ENCODE peak calls at places on chromosomes 4 and X, in four cellular contexts. Z is colonic mucosa, C is B cell, A is astrocyte of the spinal cord. K is an unnamed sample.

GRCh38 chr4:18075823-18076433 is 54.4 kb upstream of the LCORL start:
- DNase-seq in Z (peak), C (no peak), A (no peak), K (no peak)

GRCh38 chrX:108484251-108484650 is 44.6 kb downstream of the COL4A5 start:
- DNase-seq in Z (no peak), C (no peak), A (no peak), K (no peak)

GRCh38 chr4:113673450-113673849 is 88.1 kb downstream of the CAMK2D start:
- DNase-seq in Z (no peak), C (peak), A (no peak), K (no peak)

GRCh38 chr4:165668694-165669093 is 204.3 kb upstream of the TLL1 start:
- DNase-seq in Z (no peak), C (no peak), A (peak), K (no peak)

GRCh38 chr4:137861682-137862081 is 329.4 kb upstream of the PCDH18 start:
- DNase-seq in Z (no peak), C (no peak), A (peak), K (no peak)

GRCh38 chr4:85707591-85707990 is 232.6 kb downstream of the ARHGAP24 start:
- DNase-seq in Z (no peak), C (no peak), A (no peak), K (no peak)

GRCh38 chr4:16977081-16977480 is 78.6 kb upstream of the LDB2 start:
- DNase-seq in Z (no peak), C (no peak), A (no peak), K (peak)

GRCh38 chr4:167622481-167623240 is 388.4 kb upstream of the SPOCK3 start:
- DNase-seq in Z (peak), C (no peak), A (peak), K (no peak)

GRCh38 chrX:106208154-106208553 is 40.0 kb downstream of the PWWP3B start:
- DNase-seq in Z (no peak), C (no peak), A (no peak), K (no peak)

GRCh38 chrX:69991685-69992084 is 58.1 kb downstream of the AWAT2 start:
- DNase-seq in Z (no peak), C (no peak), A (no peak), K (no peak)

GRCh38 chr4:2364654-2365053 is 53.8 kb downstream of the ZFYVE28 start:
- DNase-seq in Z (peak), C (peak), A (peak), K (peak)

GRCh38 chr4:145345401-145345800 is 136.3 kb upstream of the SMAD1 start:
- DNase-seq in Z (no peak), C (no peak), A (peak), K (no peak)

GRCh38 chr4:89166971-89167475 is 55.7 kb downstream of the TIGD2 start:
- DNase-seq in Z (no peak), C (no peak), A (no peak), K (no peak)

GRCh38 chrX:130110379-130111219 is at the start of gene ELF4:
- DNase-seq in Z (peak), C (peak), A (peak), K (no peak)

GRCh38 chr4:112003508-112003907 is 141.7 kb upstream of the FAM241A start:
- DNase-seq in Z (no peak), C (no peak), A (no peak), K (no peak)

GRCh38 chr4:147714575-147715401 is 17.1 kb upstream of the ARHGAP10 start:
- DNase-seq in Z (no peak), C (no peak), A (peak), K (peak)

GRCh38 chr4:96521046-96521536 is 681.2 kb downstream of the PDHA2 start:
- DNase-seq in Z (no peak), C (no peak), A (no peak), K (no peak)

GRCh38 chr4:150308824-150309472 is 230.7 kb downstream of the DCLK2 start:
- DNase-seq in Z (no peak), C (no peak), A (peak), K (no peak)

GRCh38 chrX:69615779-69616519 is at the start of gene EDA:
- DNase-seq in Z (peak), C (no peak), A (peak), K (no peak)

GRCh38 chrX:65241059-65241721 is 264.9 kb upstream of the ZC4H2 start:
- DNase-seq in Z (no peak), C (no peak), A (no peak), K (no peak)

GRCh38 chr4:965048-965765 is 8.2 kb downstream of the DGKQ start:
- DNase-seq in Z (no peak), C (no peak), A (no peak), K (no peak)

GRCh38 chr4:1360423-1361283 is 13.6 kb downstream of the UVSSA start:
- DNase-seq in Z (no peak), C (no peak), A (peak), K (no peak)

GRCh38 chrX:142149919-142150318 is 55.2 kb downstream of the MAGEC2 start:
- DNase-seq in Z (no peak), C (no peak), A (no peak), K (no peak)
- TF ChIP-seq CTCF in Z (no peak), C (no peak), A (no peak), K (no peak)

DNA sequence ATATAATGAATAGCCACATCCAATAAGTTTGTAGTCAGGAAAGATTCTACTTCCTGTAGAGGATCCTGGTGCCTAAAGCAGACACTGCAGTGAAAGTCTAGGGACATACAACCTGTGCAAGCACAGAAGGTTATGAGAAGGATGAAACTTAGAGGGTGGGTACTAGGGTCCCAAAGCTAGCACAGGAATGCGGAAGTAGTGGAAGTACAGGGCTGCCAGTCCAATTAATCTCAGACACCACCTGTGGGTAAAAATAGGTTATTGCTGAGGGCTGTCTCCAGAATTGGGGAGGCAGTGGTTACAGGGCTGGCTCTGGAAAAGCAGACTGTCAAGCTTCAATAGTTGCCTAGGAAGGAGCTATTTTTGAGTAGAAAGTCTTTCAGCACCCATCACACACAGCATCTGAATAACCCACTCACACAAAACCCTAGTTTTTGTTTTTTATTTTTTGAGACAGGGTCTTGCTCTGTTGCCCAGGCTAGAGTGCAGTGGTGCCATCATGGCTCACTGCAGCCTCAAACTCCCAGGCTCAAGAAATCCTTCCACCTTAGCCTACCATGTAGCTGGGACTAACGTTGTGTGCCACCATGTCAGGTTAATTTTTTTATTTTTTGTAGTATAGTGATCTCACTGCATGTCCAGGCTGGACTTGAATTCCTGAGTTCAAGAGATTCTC is 50.8 kb upstream of the ELF2 start:
- DNase-seq in Z (no peak), C (no peak), A (no peak), K (no peak)
- TF ChIP-seq CTCF in Z (no peak), C (peak), A (no peak), K (peak)

GRCh38 chrX:125202486-125203378 is 116.9 kb upstream of the TEX13C start:
- DNase-seq in Z (no peak), C (no peak), A (no peak), K (no peak)
- TF ChIP-seq CTCF in Z (no peak), C (no peak), A (no peak), K (no peak)

DNA sequence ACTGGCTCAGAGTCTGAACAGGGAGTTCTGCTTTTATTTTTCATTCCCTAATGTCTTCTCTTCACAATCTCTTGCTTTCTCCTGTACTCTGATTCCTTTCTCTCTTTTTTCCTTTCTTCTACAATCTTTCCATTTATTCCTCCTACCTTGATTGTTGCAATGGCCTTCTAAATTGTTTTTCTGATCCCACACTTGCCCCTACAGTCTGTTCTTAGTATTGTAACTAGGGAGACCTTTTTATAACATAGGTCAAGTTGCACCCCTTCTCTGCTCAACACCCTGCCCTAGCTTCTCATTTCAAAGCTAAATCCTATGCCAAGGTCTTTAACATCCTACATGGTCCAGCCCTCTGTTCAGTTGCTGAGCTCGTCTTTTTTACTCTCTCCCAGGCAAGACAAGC is 277.9 kb downstream of the GBA3 start:
- DNase-seq in Z (no peak), C (no peak), A (no peak), K (no peak)
- TF ChIP-seq CTCF in Z (no peak), C (no peak), A (no peak), K (no peak)

K was measured in BJ.